ENCODE peak calls at places on chromosomes 6 and 20, in five cellular contexts. Q is Daoy; T is mucosa of gallbladder; G is effector CD4-positive, alpha-beta T cell; Y is kidney. Z is an unnamed sample.

GRCh38 chr20:23151885-23152284 is 65.8 kb upstream of the CD93 start:
- DNase-seq in Y (no peak), T (no peak), Q (no peak), G (no peak), Z (no peak)

GRCh38 chr6:73176057-73176456 is 49.2 kb downstream of the KHDC1L start:
- DNase-seq in G (no peak), T (no peak), Y (no peak), Q (no peak), Z (no peak)

GRCh38 chr6:89145461-89145961 is 344 bp upstream of the PM20D2 start:
- DNase-seq in T (no peak), Y (no peak), G (peak; percentile 5), Q (peak; percentile 15), Z (no peak)

GRCh38 chr6:41801380-41801779 is 13.9 kb downstream of the TOMM6 start:
- DNase-seq in T (no peak), G (no peak), Y (no peak), Q (no peak), Z (no peak)

GRCh38 chr6:145904391-145904790 is 59.8 kb downstream of the SHPRH start:
- DNase-seq in Y (no peak), T (no peak), Q (no peak), G (no peak), Z (no peak)

GRCh38 chr6:135586844-135587243 is 89.3 kb upstream of the AHI1 start:
- DNase-seq in Q (peak; percentile 71), G (no peak), Y (no peak), T (no peak), Z (no peak)

GRCh38 chr20:22180244-22180643 is 404.1 kb downstream of the FOXA2 start:
- DNase-seq in Q (no peak), Y (no peak), T (no peak), G (no peak), Z (no peak)

GRCh38 chr6:146650799-146651481 is 52.2 kb downstream of the ADGB start:
- DNase-seq in Y (no peak), G (no peak), T (no peak), Q (peak; percentile 19), Z (no peak)

GRCh38 chr20:59222982-59223610 is 59.5 kb downstream of the ZNF831 start:
- DNase-seq in G (no peak), T (no peak), Q (peak; percentile 36), Y (no peak), Z (no peak)

GRCh38 chr6:81722503-81723223 is 29.8 kb downstream of the TENT5A start:
- DNase-seq in G (no peak), T (no peak), Y (no peak), Q (no peak), Z (no peak)

GRCh38 chr20:57526885-57527566 is 2.1 kb upstream of the CTCFL start:
- DNase-seq in Q (no peak), G (no peak), T (no peak), Y (no peak), Z (no peak)

GRCh38 chr6:158286413-158286812 is 25.9 kb upstream of the TULP4 start:
- DNase-seq in Y (no peak), G (no peak), Q (no peak), T (no peak), Z (no peak)

GRCh38 chr6:162728177-162728571 is 400 bp downstream of the PACRG start:
- DNase-seq in Q (no peak), Y (no peak), T (no peak), G (no peak), Z (no peak)

GRCh38 chr6:37190159-37190535 is 20.2 kb downstream of the PIM1 start:
- DNase-seq in T (no peak), G (no peak), Q (no peak), Y (no peak), Z (no peak)

GRCh38 chr6:5401845-5402738 is 140.8 kb downstream of the FARS2 start:
- DNase-seq in Y (no peak), Q (peak; percentile 14), T (no peak), G (no peak), Z (no peak)

GRCh38 chr6:152952045-152952444 is 30.8 kb downstream of the FBXO5 start:
- DNase-seq in Y (no peak), G (no peak), Q (peak; percentile 72), T (no peak), Z (no peak)

GRCh38 chr6:134199848-134200606 is 117.9 kb downstream of the SGK1 start:
- DNase-seq in Y (no peak), T (no peak), Q (no peak), G (no peak), Z (no peak)

GRCh38 chr20:59580208-59580980 is 23.9 kb upstream of the PHACTR3 start:
- DNase-seq in Y (no peak), G (no peak), T (no peak), Q (no peak), Z (no peak)

Z was measured in posterior vena cava.